ENCODE peak calls at places on chromosomes 13 and 19, in seven cellular contexts. Y is AG04450; B is stomach; C is fibroblast of mammary gland; Q is fibroblast of pulmonary artery; N is CD4-positive, CD25-positive, alpha-beta regulatory T cell; F is adrenal gland. V is an unnamed sample.

GRCh38 chr19:39142655-39143054 is 17.1 kb downstream of the PAK4 start:
- DNase-seq in Q (no peak), N (no peak), B (no peak), C (no peak), F (no peak), Y (no peak), V (no peak)

GRCh38 chr19:55172741-55173140 is 6.3 kb upstream of the DNAAF3 start:
- DNase-seq in F (no peak), N (no peak), C (peak; percentile 78), Q (peak; percentile 54), B (no peak), Y (no peak), V (no peak)

GRCh38 chr19:54851353-54851752 is 1.1 kb downstream of the KIR3DL2 start:
- DNase-seq in Y (no peak), N (no peak), C (no peak), B (no peak), Q (no peak), F (no peak), V (no peak)

GRCh38 chr19:12580180-12580694 is 29.0 kb upstream of the ZNF564 start:
- DNase-seq in Y (peak; percentile 49), F (no peak), N (no peak), Q (peak; percentile 45), B (no peak), C (peak; percentile 41), V (no peak)

GRCh38 chr19:16073988-16074387 is 2.3 kb upstream of the TPM4 start:
- DNase-seq in B (no peak), N (peak; percentile 50), F (no peak), C (no peak), Y (no peak), Q (no peak), V (no peak)

GRCh38 chr13:38872693-38873092 is 117.9 kb downstream of the STOML3 start:
- DNase-seq in B (no peak), Y (no peak), F (peak; percentile 6), C (peak; percentile 43), N (peak; percentile 19), Q (peak; percentile 44), V (no peak)

GRCh38 chr13:102854675-102855074 is 8.8 kb downstream of the ERCC5 start:
- DNase-seq in Q (no peak), C (no peak), B (no peak), N (peak; percentile 6), F (no peak), Y (no peak), V (no peak)

GRCh38 chr13:57311009-57311586 is 144.1 kb downstream of the PRR20E start:
- DNase-seq in Y (no peak), F (no peak), C (no peak), Q (no peak), N (no peak), B (no peak), V (no peak)

GRCh38 chr19:44582581-44583265 is 30.6 kb upstream of the IGSF23 start:
- DNase-seq in B (no peak), C (peak; percentile 31), Q (peak; percentile 48), F (peak; percentile 69), N (no peak), Y (no peak), V (no peak)

GRCh38 chr19:20244356-20244755 is 77.3 kb downstream of the ZNF486 start:
- DNase-seq in N (peak; percentile 13), Q (no peak), Y (no peak), C (peak; percentile 0), F (no peak), B (no peak), V (no peak)

GRCh38 chr13:36275190-36276002 is 22.2 kb downstream of the CCDC169 start:
- DNase-seq in N (no peak), Q (peak; percentile 88), F (peak; percentile 62), Y (peak; percentile 34), B (no peak), C (peak; percentile 83), V (peak; percentile 57)

GRCh38 chr19:16893686-16893990 is 4.8 kb downstream of the F2RL3 start:
- DNase-seq in F (peak; percentile 37), C (no peak), N (no peak), B (no peak), Y (no peak), Q (no peak), V (no peak)

GRCh38 chr19:44796701-44797115 is 12.2 kb upstream of the BCAM start:
- DNase-seq in B (peak; percentile 69), Q (peak; percentile 46), N (no peak), Y (no peak), F (peak; percentile 41), C (no peak), V (no peak)

GRCh38 chr19:42096255-42096837 is 20.4 kb downstream of the ZNF574 start:
- DNase-seq in Y (no peak), B (no peak), Q (no peak), F (no peak), C (no peak), N (no peak), V (no peak)

GRCh38 chr19:42093505-42093904 is 17.5 kb downstream of the ZNF574 start:
- DNase-seq in Q (no peak), C (no peak), B (no peak), Y (no peak), N (no peak), F (no peak), V (no peak)

GRCh38 chr19:42097461-42097860 is 21.5 kb downstream of the ZNF574 start:
- DNase-seq in Y (no peak), B (no peak), N (no peak), F (no peak), Q (no peak), C (no peak), V (no peak)

GRCh38 chr19:42095142-42095813 is 19.3 kb downstream of the ZNF574 start:
- DNase-seq in C (no peak), N (no peak), Q (no peak), B (no peak), Y (no peak), F (no peak), V (no peak)

GRCh38 chr19:42095814-42096230 is 19.9 kb downstream of the ZNF574 start:
- DNase-seq in Y (no peak), C (no peak), B (no peak), Q (no peak), N (no peak), F (no peak), V (no peak)
- H3K4me3 ChIP-seq in Y (no peak overlapping the region), C (no peak overlapping the region), B (no peak overlapping the region), Q (no peak overlapping the region), N (no peak overlapping the region), F (no peak overlapping the region), V (no peak overlapping the region)

DNA sequence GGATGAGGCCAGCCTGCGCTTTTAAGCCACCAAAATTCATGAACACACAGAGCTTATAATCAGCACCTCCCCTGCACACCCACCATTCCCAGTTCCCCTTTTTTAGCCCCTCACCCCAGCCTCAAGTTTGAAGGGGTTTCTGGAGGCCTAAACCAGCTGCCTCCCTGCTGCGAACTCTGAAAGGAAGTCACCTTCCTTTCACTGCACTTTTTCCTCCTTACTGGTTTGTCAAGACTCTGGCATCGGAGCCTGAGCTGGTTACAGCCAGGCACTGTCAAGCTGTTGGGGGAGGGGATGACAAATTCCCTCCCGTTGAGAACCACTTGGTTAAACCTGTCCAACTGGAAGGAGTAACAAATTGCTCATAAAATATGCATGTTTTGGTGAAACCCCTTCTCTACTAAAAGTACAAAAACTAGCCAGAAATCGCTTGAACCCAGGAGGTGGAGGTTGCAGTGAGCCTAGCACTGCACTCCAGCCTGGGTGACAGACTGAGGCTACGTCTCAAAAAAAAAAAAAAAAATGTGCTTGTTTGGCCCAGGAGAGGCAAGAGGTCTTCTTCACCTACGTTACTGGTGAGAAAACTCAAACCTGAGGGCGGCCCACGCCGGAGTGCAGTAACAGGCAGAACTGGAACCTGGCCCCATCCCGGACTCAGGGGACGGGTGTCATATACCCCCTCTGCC is 671 bp upstream of the ADAT3 start:
- DNase-seq in N (no peak), F (peak; percentile 61), Y (no peak), C (no peak), Q (no peak), B (peak; percentile 70), V (no peak)
- H3K4me3 ChIP-seq in N (no peak overlapping the region), F (no peak overlapping the region), Y (peak overlapping the region; percentile 3), C (peak overlapping the region; percentile 26), Q (peak overlapping the region; percentile 28), B (peak overlapping the region; percentile 63), V (peak overlapping the region; percentile 66)

GRCh38 chr19:5560156-5560555 is 7.6 kb downstream of the TINCR start:
- DNase-seq in B (no peak), F (no peak), Q (no peak), Y (no peak), N (no peak), C (no peak), V (no peak)
- H3K4me3 ChIP-seq in B (no peak overlapping the region), F (no peak overlapping the region), Q (no peak overlapping the region), Y (no peak overlapping the region), N (no peak overlapping the region), C (no peak overlapping the region), V (no peak overlapping the region)

GRCh38 chr13:48040059-48040458 is 2.5 kb downstream of the NUDT15 start:
- DNase-seq in C (no peak), N (no peak), Y (no peak), Q (no peak), F (no peak), B (no peak), V (no peak)

GRCh38 chr13:48038763-48039162 is 1.2 kb downstream of the NUDT15 start:
- DNase-seq in B (no peak), Q (no peak), N (no peak), Y (no peak), C (no peak), F (no peak), V (no peak)

GRCh38 chr13:48042889-48043288 is 5.4 kb downstream of the NUDT15 start:
- DNase-seq in B (no peak), C (no peak), Y (no peak), N (no peak), F (no peak), Q (no peak), V (no peak)

GRCh38 chr13:48037346-48038173 is at the start of gene NUDT15:
- DNase-seq in C (peak; percentile 96), Q (peak; percentile 98), N (peak; percentile 97), F (peak; percentile 95), Y (peak; percentile 93), B (peak; percentile 93), V (peak; percentile 90)
- H3K4me3 ChIP-seq in C (peak within 1 kb of the TSS; percentile 75), Q (peak within 1 kb of the TSS; percentile 72), N (peak within 1 kb of the TSS; percentile 84), F (peak within 1 kb of the TSS; percentile 38), Y (peak within 1 kb of the TSS; percentile 89), B (peak within 1 kb of the TSS; percentile 52), V (peak within 1 kb of the TSS; percentile 77)